ENCODE peak calls at places on chromosomes 5 and 9, in four cellular contexts. E, P, V and B are unnamed samples. For H3K27me3, the result is how much of the 10 kb centered on the place peaks cover.

GRCh38 chr9:124264812-124265211 is 7.1 kb downstream of the NEK6 start:
- DNase-seq in P (no peak), E (no peak), V (no peak), B (no peak)

GRCh38 chr5:17315710-17316221 is 98.3 kb downstream of the BASP1 start:
- DNase-seq in P (no peak), E (no peak), V (no peak), B (no peak)

GRCh38 chr5:38994329-38994927 is 79.8 kb downstream of the RICTOR start:
- DNase-seq in E (no peak), P (peak), V (peak), B (peak)

GRCh38 chr9:7169717-7170348 is 412.1 kb downstream of the KDM4C start:
- DNase-seq in E (no peak), V (no peak), P (no peak), B (no peak)

GRCh38 chr9:101848485-101848919 is 110.1 kb upstream of the GRIN3A start:
- DNase-seq in E (no peak), P (no peak), V (no peak), B (no peak)

GRCh38 chr5:143592648-143593047 is 189.2 kb upstream of the NR3C1 start:
- DNase-seq in P (no peak), E (no peak), V (no peak), B (no peak)

GRCh38 chr9:98594551-98595160 is 114.1 kb downstream of the GABBR2 start:
- DNase-seq in P (no peak), E (peak), V (no peak), B (no peak)

GRCh38 chr5:50969207-50970145 is 303.0 kb downstream of the PARP8 start:
- DNase-seq in E (peak), V (no peak), P (no peak), B (peak)

GRCh38 chr9:89722712-89723111 is 117.9 kb downstream of the GADD45G start:
- DNase-seq in V (no peak), E (no peak), P (no peak), B (no peak)

GRCh38 chr5:177045628-177046027 is 23.1 kb downstream of the ZNF346 start:
- DNase-seq in V (no peak), E (no peak), P (no peak), B (no peak)

GRCh38 chr5:93890657-93891056 is 149.3 kb upstream of the POU5F2 start:
- DNase-seq in E (no peak), V (no peak), P (no peak), B (peak)

GRCh38 chr9:95111716-95112115 is 205.8 kb downstream of the FANCC start:
- DNase-seq in V (no peak), P (no peak), E (no peak), B (no peak)

GRCh38 chr9:85377751-85378289 is 363.9 kb downstream of the AGTPBP1 start:
- DNase-seq in E (no peak), V (no peak), P (no peak), B (no peak)

GRCh38 chr9:36189978-36190377 is 743 bp upstream of the CLTA start:
- DNase-seq in E (no peak), P (no peak), V (no peak), B (no peak)

GRCh38 chr9:89996717-89997116 is 391.9 kb downstream of the GADD45G start:
- DNase-seq in E (no peak), P (no peak), V (no peak), B (no peak)

GRCh38 chr9:31388660-31389059 is 995.8 kb upstream of the ACO1 start:
- DNase-seq in V (no peak), E (no peak), P (no peak), B (no peak)

GRCh38 chr5:80083115-80083890 is 48.2 kb downstream of the THBS4 start:
- DNase-seq in P (no peak), V (peak), E (no peak), B (peak)

GRCh38 chr5:175444060-175444904 is at the start of gene DRD1:
- DNase-seq in P (no peak), V (no peak), E (peak), B (peak)

GRCh38 chr9:87641067-87641466 is 84.9 kb upstream of the CTSL start:
- DNase-seq in E (no peak), V (no peak), P (no peak), B (no peak)

GRCh38 chr9:112125961-112126388 is 49.1 kb downstream of the SUSD1 start:
- DNase-seq in V (no peak), P (no peak), E (no peak), B (no peak)

GRCh38 chr5:180869587-180869986 is 8.5 kb upstream of the ZFP62 start:
- DNase-seq in P (no peak), V (no peak), E (no peak), B (no peak)

GRCh38 chr9:129776938-129777768 is 24.3 kb upstream of the PTGES start:
- DNase-seq in E (peak), P (no peak), V (peak), B (no peak)

GRCh38 chr5:10756539-10756938 is 4.5 kb downstream of the DAP start:
- DNase-seq in V (no peak), E (no peak), P (no peak), B (no peak)

GRCh38 chr5:145796318-145796717 is 38.8 kb downstream of the PRELID2 start:
- DNase-seq in P (no peak), V (no peak), E (no peak), B (no peak)

GRCh38 chr5:10663531-10664183 is 97.4 kb downstream of the DAP start:
- DNase-seq in P (no peak), E (no peak), V (peak), B (no peak)

GRCh38 chr9:128122809-128123175 is 4.7 kb downstream of the PTGES2 start:
- DNase-seq in V (no peak), E (peak), P (no peak), B (no peak)

GRCh38 chr5:137831526-137831925 is 36.1 kb upstream of the MYOT start:
- DNase-seq in E (no peak), V (no peak), P (no peak), B (no peak)

GRCh38 chr5:66867622-66868322 is 271.6 kb downstream of the MAST4 start:
- DNase-seq in E (no peak), P (no peak), V (no peak), B (no peak)

GRCh38 chr9:131422241-131422792 is 28.4 kb downstream of the PRRC2B start:
- DNase-seq in E (peak), V (no peak), P (no peak), B (no peak)

GRCh38 chr5:148374693-148375360 is 8.9 kb upstream of the FBXO38 start:
- DNase-seq in V (no peak), E (no peak), P (peak), B (peak)

GRCh38 chr5:145946112-145946861 is 9.9 kb downstream of the SH3RF2 start:
- DNase-seq in E (no peak), P (no peak), V (peak), B (no peak)

GRCh38 chr9:91192379-91192775 is 169.3 kb downstream of the AUH start:
- DNase-seq in P (no peak), E (no peak), V (no peak), B (no peak)

GRCh38 chr5:14810941-14811573 is 60.5 kb downstream of the ANKH start:
- DNase-seq in E (no peak), P (no peak), V (no peak), B (no peak)

GRCh38 chr9:121708768-121709488 is 57.5 kb downstream of the DAB2IP start:
- DNase-seq in V (no peak), P (no peak), E (no peak), B (no peak)

GRCh38 chr9:36903541-36904435 is 130.3 kb downstream of the PAX5 start:
- DNase-seq in V (no peak), P (no peak), E (no peak), B (no peak)

GRCh38 chr9:90915693-90916092 is 114.1 kb downstream of the SYK start:
- DNase-seq in E (peak), P (no peak), V (no peak), B (no peak)

GRCh38 chr5:68141494-68141893 is 74.1 kb upstream of the PIK3R1 start:
- DNase-seq in V (no peak), P (no peak), E (no peak), B (no peak)

GRCh38 chr9:83466877-83467276 is 71.3 kb downstream of the FRMD3 start:
- DNase-seq in V (no peak), E (no peak), P (no peak), B (no peak)
- H3K27me3 ChIP-seq in V (under half), E (under half), P (under half), B (under half)

GRCh38 chr9:135184158-135184557 is 96.7 kb downstream of the OLFM1 start:
- DNase-seq in E (no peak), V (no peak), P (no peak), B (no peak)

GRCh38 chr9:135183069-135183468 is 95.6 kb downstream of the OLFM1 start:
- DNase-seq in V (no peak), P (no peak), E (no peak), B (no peak)

GRCh38 chr9:135186248-135187164 is 99.0 kb downstream of the OLFM1 start:
- DNase-seq in V (peak), E (no peak), P (no peak), B (no peak)

GRCh38 chr9:135183538-135184153 is 96.2 kb downstream of the OLFM1 start:
- DNase-seq in P (no peak), E (no peak), V (no peak), B (no peak)

GRCh38 chr9:135184661-135185459 is 97.4 kb downstream of the OLFM1 start:
- DNase-seq in V (no peak), P (no peak), E (no peak), B (no peak)
- H3K27me3 ChIP-seq in V (half or more), P (under half), E (half or more), B (under half)

DNA sequence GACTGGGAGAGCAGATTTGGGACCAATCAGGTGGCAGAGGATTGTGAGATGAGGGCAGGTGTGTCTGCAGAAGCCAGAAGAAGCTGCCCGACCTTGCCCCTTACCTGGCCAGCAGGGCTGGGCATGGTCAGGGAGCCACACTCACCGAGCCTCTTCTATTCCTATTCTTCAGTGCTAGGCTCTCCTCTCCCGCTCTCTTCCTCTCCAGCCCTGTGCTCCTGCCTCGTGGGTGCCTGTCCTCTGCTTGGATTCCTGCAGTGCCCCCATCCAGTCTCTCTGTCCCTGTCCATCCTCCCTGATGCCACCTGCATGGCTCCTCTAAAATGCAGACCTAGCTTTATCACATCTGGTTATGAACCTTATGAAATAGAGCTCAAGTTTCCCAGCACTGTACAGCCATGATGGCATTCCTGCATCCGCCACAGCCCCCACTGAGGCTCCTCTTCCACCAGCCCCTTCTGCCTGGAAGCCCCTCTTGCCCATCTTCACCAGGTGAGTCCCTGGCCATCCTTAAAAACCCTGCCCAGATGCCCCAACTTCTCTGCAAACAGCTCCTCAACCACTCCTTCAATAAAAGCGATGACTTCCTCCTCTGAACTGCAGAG is 8.2 kb downstream of the UBE2QL1 start:
- DNase-seq in V (no peak), E (no peak), P (no peak), B (no peak)
- H3K27me3 ChIP-seq in V (under half), E (half or more), P (under half), B (under half)

DNA sequence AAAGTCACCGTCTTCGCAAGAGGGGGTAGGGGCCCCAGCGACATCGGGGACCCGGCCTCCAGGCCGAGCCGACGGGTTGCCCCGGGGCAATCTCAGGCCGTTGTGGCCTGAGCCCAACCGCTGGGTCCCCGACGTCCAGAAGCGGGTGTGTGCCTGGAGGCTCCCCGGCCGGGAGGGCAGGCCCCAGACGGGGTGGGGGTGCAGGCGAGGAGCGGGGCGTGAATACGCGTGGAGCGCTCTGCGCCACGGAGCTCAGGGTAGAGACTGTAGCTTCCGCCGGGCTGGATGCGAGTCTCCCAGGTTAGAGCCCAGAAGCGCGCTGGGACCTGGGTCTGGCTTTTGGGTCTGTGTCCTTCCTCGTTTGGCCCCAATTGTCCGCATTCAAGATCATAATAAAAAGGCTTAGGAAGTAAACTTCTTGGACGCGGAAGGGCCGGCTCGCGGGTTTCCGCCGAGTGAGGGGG is 3.5 kb downstream of the BARX1 start:
- DNase-seq in E (no peak), P (no peak), V (no peak), B (no peak)
- H3K27me3 ChIP-seq in E (half or more), P (half or more), V (half or more), B (half or more)

GRCh38 chr5:141785667-141786066 is 92.5 kb downstream of the PCDH1 start:
- DNase-seq in V (no peak), E (peak), P (no peak), B (no peak)

GRCh38 chr5:141786700-141787099 is 91.5 kb downstream of the PCDH1 start:
- DNase-seq in P (no peak), V (no peak), E (peak), B (no peak)

GRCh38 chr5:141788296-141788980 is 89.8 kb downstream of the PCDH1 start:
- DNase-seq in P (no peak), E (no peak), V (no peak), B (no peak)

GRCh38 chr5:141785135-141785534 is 93.1 kb downstream of the PCDH1 start:
- DNase-seq in V (no peak), E (peak), P (no peak), B (no peak)

GRCh38 chr5:141787376-141787775 is 90.8 kb downstream of the PCDH1 start:
- DNase-seq in P (no peak), V (no peak), E (no peak), B (no peak)
- H3K27me3 ChIP-seq in P (under half), V (under half), E (under half), B (under half)

GRCh38 chr5:1443991-1444360 is 1.3 kb downstream of the SLC6A3 start:
- DNase-seq in V (no peak), E (no peak), P (no peak), B (no peak)
- H3K27me3 ChIP-seq in V (half or more), E (half or more), P (under half), B (half or more)